ENCODE peak calls at places on chromosomes 12 and 14, in nine cellular contexts. One of them, this sample, is unnamed.
A peak's percentile ranks its signal among the peaks of the same experiment; 100 is the strongest.

GRCh38 chr14:53900499-53900898 is 56.1 kb downstream of the BMP4 start:
- DNase-seq in RWPE1: no peak
- DNase-seq in tibial nerve: peak; percentile 52
- DNase-seq in Peyer's patch: no peak
- DNase-seq in GM13976: no peak
- DNase-seq in body of pancreas: peak; percentile 4
- DNase-seq in HuH-7: peak; percentile 23
- DNase-seq in coronary artery: no peak
- DNase-seq in AG08395: peak; percentile 61
- DNase-seq in this sample: no peak

GRCh38 chr14:33699300-33699699 is 251.6 kb downstream of the EGLN3 start:
- DNase-seq in AG08395: no peak
- DNase-seq in HuH-7: no peak
- DNase-seq in coronary artery: no peak
- DNase-seq in tibial nerve: no peak
- DNase-seq in GM13976: no peak
- DNase-seq in body of pancreas: no peak
- DNase-seq in Peyer's patch: no peak
- DNase-seq in RWPE1: no peak
- DNase-seq in this sample: no peak

GRCh38 chr14:73227812-73228781 is 9.2 kb upstream of the PAPLN start:
- DNase-seq in tibial nerve: peak; percentile 47
- DNase-seq in Peyer's patch: no peak
- DNase-seq in coronary artery: no peak
- DNase-seq in AG08395: peak; percentile 85
- DNase-seq in RWPE1: peak; percentile 64
- DNase-seq in body of pancreas: peak; percentile 53
- DNase-seq in HuH-7: no peak
- DNase-seq in GM13976: no peak
- DNase-seq in this sample: no peak

GRCh38 chr14:41350476-41350875 is 256.2 kb upstream of the LRFN5 start:
- DNase-seq in Peyer's patch: no peak
- DNase-seq in coronary artery: no peak
- DNase-seq in AG08395: no peak
- DNase-seq in GM13976: no peak
- DNase-seq in HuH-7: no peak
- DNase-seq in body of pancreas: no peak
- DNase-seq in RWPE1: no peak
- DNase-seq in tibial nerve: no peak
- DNase-seq in this sample: no peak

GRCh38 chr12:9674226-9674590 is 4.7 kb downstream of the CLEC2D start:
- DNase-seq in coronary artery: no peak
- DNase-seq in GM13976: peak; percentile 6
- DNase-seq in HuH-7: no peak
- DNase-seq in body of pancreas: no peak
- DNase-seq in tibial nerve: no peak
- DNase-seq in AG08395: no peak
- DNase-seq in Peyer's patch: peak; percentile 64
- DNase-seq in RWPE1: no peak
- DNase-seq in this sample: no peak

GRCh38 chr12:65533177-65533883 is 254.8 kb downstream of the MSRB3 start:
- DNase-seq in Peyer's patch: no peak
- DNase-seq in coronary artery: no peak
- DNase-seq in RWPE1: no peak
- DNase-seq in body of pancreas: no peak
- DNase-seq in HuH-7: no peak
- DNase-seq in GM13976: no peak
- DNase-seq in tibial nerve: no peak
- DNase-seq in AG08395: no peak
- DNase-seq in this sample: no peak

GRCh38 chr12:19665105-19665900 is 226.0 kb downstream of the AEBP2 start:
- DNase-seq in tibial nerve: no peak
- DNase-seq in Peyer's patch: no peak
- DNase-seq in AG08395: no peak
- DNase-seq in coronary artery: no peak
- DNase-seq in GM13976: no peak
- DNase-seq in body of pancreas: no peak
- DNase-seq in RWPE1: no peak
- DNase-seq in HuH-7: no peak
- DNase-seq in this sample: no peak

GRCh38 chr14:61444215-61444768 is 122.9 kb downstream of the PRKCH start:
- DNase-seq in body of pancreas: no peak
- DNase-seq in tibial nerve: no peak
- DNase-seq in GM13976: peak; percentile 48
- DNase-seq in RWPE1: no peak
- DNase-seq in HuH-7: no peak
- DNase-seq in AG08395: no peak
- DNase-seq in coronary artery: no peak
- DNase-seq in Peyer's patch: peak; percentile 49
- DNase-seq in this sample: no peak

GRCh38 chr12:119069029-119069731 is 87.8 kb downstream of the SRRM4 start:
- DNase-seq in GM13976: no peak
- DNase-seq in RWPE1: no peak
- DNase-seq in HuH-7: no peak
- DNase-seq in coronary artery: no peak
- DNase-seq in Peyer's patch: no peak
- DNase-seq in body of pancreas: no peak
- DNase-seq in tibial nerve: no peak
- DNase-seq in AG08395: no peak
- DNase-seq in this sample: no peak

GRCh38 chr14:31879661-31880348 is 197.3 kb upstream of the ARHGAP5 start:
- DNase-seq in body of pancreas: no peak
- DNase-seq in tibial nerve: no peak
- DNase-seq in Peyer's patch: no peak
- DNase-seq in coronary artery: no peak
- DNase-seq in GM13976: no peak
- DNase-seq in RWPE1: no peak
- DNase-seq in HuH-7: no peak
- DNase-seq in AG08395: no peak
- DNase-seq in this sample: no peak

GRCh38 chr12:10395390-10395998 is 5.7 kb upstream of the KLRK1 start:
- DNase-seq in HuH-7: peak; percentile 52
- DNase-seq in tibial nerve: peak; percentile 37
- DNase-seq in RWPE1: peak; percentile 62
- DNase-seq in coronary artery: no peak
- DNase-seq in Peyer's patch: no peak
- DNase-seq in AG08395: peak; percentile 76
- DNase-seq in GM13976: peak; percentile 21
- DNase-seq in body of pancreas: peak; percentile 14
- DNase-seq in this sample: peak; percentile 90